ENCODE peak calls at places on chromosomes 4 and X, in four cellular contexts. O is fibroblast of pulmonary artery, S is B cell, Z is endothelial cell. B is an unnamed sample.

GRCh38 chr4:125392683-125393082 is 77.9 kb downstream of the FAT4 start:
- DNase-seq in O (no peak), S (no peak), Z (no peak), B (no peak)

GRCh38 chrX:44003975-44004374 is 30.8 kb upstream of the NDP start:
- DNase-seq in O (peak), S (no peak), Z (no peak), B (no peak)

GRCh38 chr4:15197005-15197404 is 194.7 kb downstream of the CPEB2 start:
- DNase-seq in O (peak), S (no peak), Z (peak), B (no peak)

GRCh38 chrX:3711331-3711917 is 2.0 kb downstream of the PRKX start:
- DNase-seq in O (no peak), S (peak), Z (no peak), B (peak)

GRCh38 chr4:73929285-73929684 is 52.5 kb downstream of the PF4 start:
- DNase-seq in O (no peak), S (no peak), Z (no peak), B (no peak)

GRCh38 chrX:10676239-10676971 is 56.0 kb upstream of the MID1 start:
- DNase-seq in O (no peak), S (no peak), Z (no peak), B (no peak)

GRCh38 chrX:3271485-3272186 is 74.8 kb downstream of the MXRA5 start:
- DNase-seq in O (peak), S (no peak), Z (no peak), B (no peak)

GRCh38 chr4:174136013-174136412 is 147.5 kb downstream of the FBXO8 start:
- DNase-seq in O (peak), S (no peak), Z (no peak), B (no peak)

GRCh38 chr4:54255881-54256280 is 26.8 kb downstream of the PDGFRA start:
- DNase-seq in O (peak), S (no peak), Z (no peak), B (no peak)

GRCh38 chrX:124086411-124086810 is 124.9 kb downstream of the STAG2 start:
- DNase-seq in O (no peak), S (no peak), Z (no peak), B (no peak)

GRCh38 chrX:103817502-103817901 is 14.6 kb downstream of the RAB9B start:
- DNase-seq in O (peak), S (peak), Z (peak), B (peak)

GRCh38 chr4:153205757-153206156 is 1.5 kb downstream of the TRIM2 start:
- DNase-seq in O (no peak), S (no peak), Z (no peak), B (no peak)

GRCh38 chr4:14184265-14184664 is 556.7 kb upstream of the BOD1L1 start:
- DNase-seq in O (peak), S (no peak), Z (peak), B (no peak)

DNA sequence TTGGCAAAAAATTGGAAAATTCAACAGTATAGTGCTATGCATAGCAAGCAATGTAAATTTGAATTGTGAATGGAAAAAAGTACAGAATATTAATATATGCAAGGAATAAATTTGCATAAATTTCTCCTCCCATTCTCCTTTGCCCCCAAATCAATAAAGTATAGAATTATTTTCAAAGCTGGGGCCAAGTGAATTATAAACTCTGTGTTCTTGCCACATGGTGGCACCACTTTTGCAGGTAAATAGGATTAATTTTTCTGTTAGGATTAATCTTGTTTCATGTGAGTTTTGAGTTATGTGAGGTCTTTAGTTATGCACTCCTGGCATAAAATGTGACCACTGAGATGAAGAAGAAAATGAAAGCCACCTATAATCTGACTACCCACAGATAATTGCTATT is 19.9 kb downstream of the COPS4 start:
- DNase-seq in O (peak), S (peak), Z (no peak), B (peak)
- TF ChIP-seq CTCF in O (peak), S (peak), Z (peak), B (peak)

DNA sequence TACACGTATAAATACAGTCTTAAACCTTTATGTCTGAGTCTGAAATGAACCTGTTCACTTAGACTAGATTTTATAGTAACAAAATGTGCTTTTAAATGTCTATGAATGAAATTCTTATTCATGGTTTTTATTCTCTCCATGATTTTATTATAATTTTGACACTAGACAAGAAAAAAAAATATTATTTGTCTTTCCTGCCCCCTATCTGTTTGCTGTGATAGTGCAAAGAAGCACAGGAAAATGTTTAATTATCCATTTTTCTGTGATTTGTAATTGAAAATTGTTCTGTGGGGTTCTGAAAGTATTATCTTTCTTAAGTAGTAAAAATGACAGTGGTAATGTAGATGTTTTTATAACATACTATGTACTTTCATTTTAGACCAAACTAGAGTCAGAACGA is 52.0 kb downstream of the INTS6L start:
- DNase-seq in O (peak), S (no peak), Z (no peak), B (no peak)
- TF ChIP-seq CTCF in O (peak), S (peak), Z (peak), B (peak)

GRCh38 chrX:140123446-140123845 is 158.1 kb upstream of the CXorf66 start:
- DNase-seq in O (peak), S (no peak), Z (peak), B (no peak)
- TF ChIP-seq CTCF in O (peak), S (no peak), Z (peak), B (peak)

DNA sequence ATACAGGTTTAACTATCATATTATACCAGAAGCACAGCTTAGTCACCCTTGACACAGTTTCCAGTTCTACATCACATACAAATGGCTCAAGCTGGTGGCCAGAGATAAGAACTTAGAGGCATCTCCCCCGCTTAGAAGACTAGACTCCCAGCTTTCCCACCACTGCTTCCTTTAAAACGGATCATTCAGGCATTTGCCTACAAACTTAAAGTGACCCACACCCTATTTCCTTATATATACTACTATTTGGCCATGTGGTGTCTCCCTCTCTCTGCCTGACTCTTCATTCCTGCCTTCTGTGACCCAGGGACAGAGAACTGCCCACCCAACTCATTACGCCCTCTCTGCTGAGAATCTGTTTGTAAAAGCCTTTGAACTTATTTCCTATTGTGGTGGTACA is 781.2 kb upstream of the DIAPH2 start:
- DNase-seq in O (peak), S (no peak), Z (peak), B (no peak)
- TF ChIP-seq CTCF in O (no peak), S (no peak), Z (no peak), B (no peak)

GRCh38 chrX:125436855-125437254 is 117.2 kb downstream of the TEX13C start:
- DNase-seq in O (peak), S (peak), Z (no peak), B (no peak)

GRCh38 chrX:125444659-125445058 is 125.0 kb downstream of the TEX13C start:
- DNase-seq in O (no peak), S (no peak), Z (no peak), B (no peak)

DNA sequence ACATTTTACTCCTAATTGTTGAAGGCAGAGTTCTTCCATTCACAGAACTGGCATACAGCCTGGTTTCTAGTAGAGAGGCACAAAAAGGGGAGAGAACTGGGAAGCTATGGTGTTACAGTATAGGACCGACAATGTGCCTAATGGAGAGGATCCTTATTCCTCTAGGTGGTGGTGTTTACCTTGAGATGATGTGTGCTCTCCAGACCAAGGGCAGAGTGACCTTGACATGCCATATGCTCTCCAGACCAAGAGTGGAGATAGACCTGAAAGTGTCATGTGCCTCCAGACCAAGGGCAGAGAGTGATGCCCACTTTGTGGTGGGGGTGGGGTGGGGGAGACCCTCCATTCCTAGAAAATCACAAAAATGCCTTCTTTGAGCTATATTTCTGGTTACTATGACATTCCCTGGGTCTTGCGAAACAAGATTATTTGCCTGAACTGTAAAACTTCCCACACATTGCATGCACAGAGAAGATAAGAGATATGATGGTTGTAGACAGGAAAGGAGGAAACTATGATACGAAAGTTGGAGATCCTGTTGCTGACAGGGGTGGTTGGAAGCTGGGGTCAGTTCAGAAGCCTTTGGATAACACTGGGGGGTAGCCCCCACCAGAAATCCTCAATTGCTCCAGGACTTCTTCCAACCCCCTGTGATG is 119.7 kb downstream of the TEX13C start:
- DNase-seq in O (peak), S (no peak), Z (no peak), B (no peak)
- TF ChIP-seq CTCF in O (no peak), S (no peak), Z (no peak), B (no peak)

DNA sequence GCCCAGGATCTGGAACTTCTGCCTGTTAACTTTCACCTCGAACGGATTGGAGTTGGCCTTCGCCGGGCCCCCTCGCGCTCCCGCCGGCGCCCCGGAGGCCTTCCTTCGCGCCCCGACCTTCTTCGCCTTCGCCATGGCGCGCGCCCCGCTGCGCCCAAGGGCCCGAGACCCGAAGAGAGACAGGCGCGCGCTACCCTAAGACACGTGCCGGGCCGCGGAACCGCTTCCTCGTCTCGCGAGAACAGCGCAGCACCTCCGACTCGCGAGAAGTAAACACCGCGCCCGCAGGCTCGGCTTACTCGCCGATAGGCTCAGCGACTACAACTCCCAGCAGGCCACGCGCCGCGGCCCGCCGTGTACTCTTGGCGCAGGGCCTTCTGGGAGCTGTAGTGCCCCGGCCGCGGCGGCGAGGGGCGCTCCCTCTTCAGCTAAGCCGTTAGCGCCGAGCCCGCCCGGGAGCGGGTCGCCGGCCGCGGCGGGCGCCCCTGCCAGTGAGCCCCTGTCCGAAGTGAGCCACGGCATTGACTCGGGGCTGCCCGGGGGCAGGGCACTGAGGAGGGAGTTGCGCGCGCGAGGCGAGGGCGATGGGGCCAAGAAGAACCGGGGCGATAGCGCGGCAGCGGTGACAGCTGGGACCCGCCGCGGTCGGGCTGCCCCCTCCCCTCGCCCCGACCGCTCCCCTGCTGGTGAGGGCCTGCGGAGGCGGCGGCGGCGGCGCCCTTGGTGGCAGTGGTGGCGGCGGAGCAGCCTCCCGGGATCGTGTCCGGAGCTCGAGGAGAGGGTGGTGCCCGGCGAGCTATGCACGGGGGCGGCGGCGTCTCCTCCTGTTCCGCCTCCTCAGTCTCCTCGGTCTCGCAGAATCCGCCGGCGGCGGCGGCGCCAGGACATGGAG is at the start of the genes GRK4 and NOP14:
- DNase-seq in O (peak), S (peak), Z (peak), B (peak)
- TF ChIP-seq CTCF in O (no peak), S (peak), Z (no peak), B (no peak)

B was measured in GM13977.